ENCODE peak calls at places on chromosomes 3 and 15, in eight cellular contexts. Q is adrenal gland, E is sigmoid colon, L is IMR-90, K is transverse colon, O is BE2C, W is tibial nerve, B is kidney epithelial cell. C is an unnamed sample.
A peak's percentile ranks its signal among the peaks of the same experiment; 100 is the strongest.

GRCh38 chr3:16448691-16449090 is 64.8 kb downstream of the RFTN1 start:
- DNase-seq in L (peak; percentile 98), Q (peak; percentile 57), E (peak; percentile 86), K (peak; percentile 54), B (peak; percentile 63), W (no peak), O (no peak), C (peak; percentile 95)

GRCh38 chr3:73727117-73727802 is 102.5 kb upstream of the PDZRN3 start:
- DNase-seq in Q (no peak), K (no peak), O (no peak), E (peak; percentile 82), B (no peak), W (no peak), L (peak; percentile 83), C (peak; percentile 82)

GRCh38 chr3:128366136-128366535 is 100.6 kb downstream of the DNAJB8 start:
- DNase-seq in W (no peak), O (no peak), Q (no peak), E (no peak), B (no peak), L (no peak), K (no peak), C (no peak)

GRCh38 chr3:120272294-120272693 is 12.7 kb downstream of the GPR156 start:
- DNase-seq in O (no peak), L (no peak), Q (no peak), K (no peak), E (no peak), B (no peak), W (no peak), C (no peak)

GRCh38 chr3:160948273-160948672 is 156.9 kb downstream of the B3GALNT1 start:
- DNase-seq in O (no peak), Q (no peak), W (no peak), L (no peak), K (no peak), E (no peak), B (peak; percentile 19), C (no peak)

GRCh38 chr15:84034831-84035753 is 200.5 kb upstream of the GOLGA6L4 start:
- DNase-seq in O (no peak), W (no peak), B (peak; percentile 29), K (no peak), E (no peak), Q (no peak), L (peak; percentile 55), C (no peak)

GRCh38 chr3:142223282-142223681 is 2.1 kb downstream of the GK5 start:
- DNase-seq in W (no peak), L (no peak), B (no peak), Q (no peak), O (no peak), K (no peak), E (no peak), C (no peak)

GRCh38 chr15:67413770-67414429 is 107.0 kb upstream of the C15orf61 start:
- DNase-seq in L (peak; percentile 68), W (no peak), E (no peak), B (peak; percentile 53), Q (no peak), K (no peak), O (no peak), C (no peak)

GRCh38 chr3:107264888-107265287 is 112.4 kb upstream of the CCDC54 start:
- DNase-seq in Q (no peak), K (no peak), E (no peak), L (no peak), W (no peak), B (no peak), O (no peak), C (no peak)

GRCh38 chr3:36434682-36435426 is 54.5 kb downstream of the STAC start:
- DNase-seq in O (no peak), B (peak; percentile 43), E (no peak), Q (no peak), K (no peak), W (no peak), L (no peak), C (peak; percentile 48)

GRCh38 chr3:5072100-5072816 is 49.8 kb upstream of the ARL8B start:
- DNase-seq in E (no peak), W (no peak), B (no peak), O (no peak), L (no peak), K (no peak), Q (peak; percentile 39), C (no peak)

GRCh38 chr15:89051875-89052274 is 36.4 kb upstream of the ABHD2 start:
- DNase-seq in W (no peak), E (no peak), O (no peak), B (no peak), L (peak; percentile 98), K (no peak), Q (no peak), C (peak; percentile 72)

DNA sequence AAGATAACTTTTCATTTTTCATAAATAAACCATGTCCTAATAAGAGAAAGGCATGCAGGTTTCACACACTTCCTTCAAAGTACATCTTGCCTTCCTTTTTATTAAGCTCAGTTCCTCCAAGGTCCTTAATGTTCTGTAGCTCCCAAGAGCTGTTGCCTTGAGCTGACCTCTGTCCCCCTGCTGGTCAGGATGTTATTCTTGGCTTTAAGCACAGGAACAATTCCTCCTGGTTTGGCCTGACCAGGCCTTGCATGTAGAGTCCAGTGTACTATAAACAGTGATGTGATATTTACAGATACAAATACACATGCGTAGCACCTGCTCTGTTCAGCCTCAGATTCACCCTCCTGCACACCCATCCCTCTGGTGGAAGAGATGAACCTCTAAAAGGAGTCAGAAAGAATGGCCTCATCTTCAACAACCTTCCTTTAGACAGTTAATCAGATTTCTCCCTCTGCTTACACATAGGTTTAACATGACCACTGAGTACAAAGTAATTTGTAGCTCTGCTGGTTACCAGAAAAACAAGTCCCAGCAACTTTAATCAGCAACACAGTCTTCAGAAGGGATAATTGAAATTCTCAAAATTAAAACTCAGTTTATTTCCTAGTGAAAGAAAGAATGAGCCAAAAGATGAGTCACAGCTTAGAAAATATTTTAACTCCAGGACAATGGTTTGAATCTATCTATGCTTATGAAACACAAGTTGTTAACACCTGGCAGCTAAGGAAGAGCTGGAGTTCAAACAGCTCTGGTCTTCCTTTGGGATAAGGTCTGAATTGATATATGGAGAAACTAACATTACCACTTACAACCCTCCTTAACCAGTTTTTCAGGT is 46.5 kb downstream of the PTPN9 start:
- DNase-seq in B (no peak), L (peak; percentile 88), Q (peak; percentile 67), E (peak; percentile 86), O (peak; percentile 34), W (peak; percentile 44), K (peak; percentile 56), C (peak; percentile 37)
- TF ChIP-seq CTCF in B (peak; percentile 41), L (peak; percentile 23), Q (peak; percentile 10), E (peak; percentile 42), O (peak; percentile 56), W (peak; percentile 31), K (peak; percentile 57), C (peak; percentile 43)

GRCh38 chr15:74791007-74791406 is 9.1 kb downstream of the CSK start:
- DNase-seq in W (no peak), O (no peak), K (no peak), L (no peak), Q (no peak), B (no peak), E (no peak), C (no peak)

GRCh38 chr15:74793135-74794028 is 11.5 kb downstream of the CSK start:
- DNase-seq in O (no peak), Q (no peak), E (peak; percentile 59), K (peak; percentile 59), B (no peak), L (no peak), W (no peak), C (no peak)

GRCh38 chr15:74791667-74792066 is 9.8 kb downstream of the CSK start:
- DNase-seq in K (no peak), O (no peak), B (no peak), E (no peak), L (no peak), W (no peak), Q (no peak), C (no peak)

GRCh38 chr15:74794248-74794969 is 12.5 kb downstream of the CSK start:
- DNase-seq in W (no peak), B (no peak), E (peak; percentile 53), K (no peak), L (no peak), O (no peak), Q (no peak), C (no peak)

DNA sequence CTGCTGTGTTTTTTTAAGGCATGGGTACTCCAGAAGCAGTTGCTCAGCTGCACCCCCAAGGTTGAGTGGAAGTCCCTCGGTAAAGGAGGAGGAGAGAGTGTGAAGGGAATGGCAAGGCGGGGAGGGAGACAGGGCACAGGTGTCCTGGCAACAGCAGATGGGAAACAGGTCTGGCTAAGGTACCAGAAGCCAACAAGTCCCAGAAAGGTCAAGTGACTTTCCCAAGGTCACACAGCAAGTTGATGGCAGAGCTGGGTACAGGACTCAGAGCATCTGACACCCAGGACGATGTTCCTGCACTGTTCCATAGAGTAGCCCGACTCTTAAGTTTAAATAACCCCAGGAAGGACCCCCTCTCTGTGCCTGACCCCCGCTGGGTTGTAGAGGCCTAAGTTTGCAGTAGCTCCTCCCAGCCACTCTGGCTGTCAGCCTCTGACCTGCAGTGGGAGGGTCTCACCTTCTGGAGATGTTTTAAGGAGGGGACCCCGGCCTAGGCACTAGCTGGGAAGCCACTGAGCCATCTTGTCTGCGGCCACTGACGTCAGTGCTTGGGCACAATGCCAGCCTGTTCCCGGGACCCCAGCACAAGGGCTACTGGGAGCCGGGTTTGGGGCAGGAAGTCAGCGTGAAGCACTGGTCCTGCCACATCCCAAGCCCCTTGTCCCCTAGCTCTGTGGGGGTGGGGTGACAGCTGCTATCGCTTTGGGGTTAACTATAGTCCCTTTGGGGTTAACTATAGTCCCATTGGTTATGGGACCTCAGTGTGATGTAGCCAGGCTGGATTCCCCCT is 10.5 kb downstream of the CSK start:
- DNase-seq in W (no peak), L (no peak), O (no peak), E (peak; percentile 62), B (no peak), K (no peak), Q (no peak), C (no peak)
- H3K36me3 ChIP-seq in W (no peaks in the 10 kb centered on the region), L (peaks cover 2% of the 10 kb centered on the region), O (peaks cover 5% of the 10 kb centered on the region), E (no peaks in the 10 kb centered on the region), B (no peaks in the 10 kb centered on the region), K (no peaks in the 10 kb centered on the region), Q (no peaks in the 10 kb centered on the region), C (no peaks in the 10 kb centered on the region)

DNA sequence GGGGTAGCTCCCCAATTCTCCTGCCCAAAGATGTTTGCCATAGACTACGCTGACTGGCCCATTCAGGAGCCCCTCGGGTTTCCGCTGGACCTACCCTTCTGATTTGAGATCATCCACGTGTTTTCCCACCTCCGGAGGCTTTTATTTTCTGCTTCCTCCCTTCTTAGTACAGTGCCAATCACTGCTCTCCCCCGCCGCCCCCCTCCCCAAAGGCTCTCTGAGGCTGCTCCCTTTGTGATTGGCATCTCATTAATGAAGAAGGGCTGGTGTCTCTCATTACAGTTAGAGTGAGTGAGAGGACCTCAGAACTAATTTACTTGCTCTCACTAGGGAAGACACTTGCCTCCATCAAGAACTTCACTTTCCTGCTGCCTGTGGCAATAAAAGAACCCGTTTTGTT is 284.7 kb upstream of the ICE2 start:
- DNase-seq in E (no peak), O (no peak), W (no peak), Q (no peak), K (no peak), L (no peak), B (no peak), C (no peak)
- H3K27me3 ChIP-seq in E (no peaks in the 10 kb centered on the region), O (no peaks in the 10 kb centered on the region), W (no peaks in the 10 kb centered on the region), Q (no peaks in the 10 kb centered on the region), K (no peaks in the 10 kb centered on the region), L (peaks cover 2% of the 10 kb centered on the region), B (no peaks in the 10 kb centered on the region), C (no peaks in the 10 kb centered on the region)

GRCh38 chr15:93973287-93973686 is 258.1 kb upstream of the MCTP2 start:
- DNase-seq in W (peak; percentile 54), Q (peak; percentile 32), B (no peak), L (no peak), E (peak; percentile 89), K (peak; percentile 27), O (no peak), C (no peak)

GRCh38 chr15:93980149-93980911 is 251.0 kb upstream of the MCTP2 start:
- DNase-seq in B (no peak), K (peak; percentile 16), O (no peak), E (peak; percentile 80), L (no peak), W (no peak), Q (no peak), C (no peak)

GRCh38 chr15:93974804-93975481 is 256.4 kb upstream of the MCTP2 start:
- DNase-seq in K (no peak), O (peak; percentile 48), L (peak; percentile 5), E (no peak), W (no peak), B (no peak), Q (no peak), C (no peak)
- TF ChIP-seq CTCF in K (no peak), O (peak; percentile 81), L (no peak), E (peak; percentile 55), W (peak; percentile 13), B (peak; percentile 43), Q (no peak), C (peak; percentile 34)

C was measured in BJ.